ENCODE peak calls at places on chromosome 20, in ten cellular contexts. One of them, this sample, is unnamed.

GRCh38 chr20:35058184-35058583 is 34.4 kb downstream of the TRPC4AP start:
- DNase-seq in fibroblast of the conjunctiva: no peak
- DNase-seq in EL: no peak
- DNase-seq in breast epithelium: no peak
- DNase-seq in HL-60: no peak
- DNase-seq in cerebellum: no peak
- DNase-seq in A673: no peak
- DNase-seq in heart right ventricle: no peak
- DNase-seq in A549: no peak
- DNase-seq in stimulated activated CD4-positive, alpha-beta T cell treated with anti-CD3 and anti-CD28 coated beads, Interleukin-2, amount 100 ng/mL, for 4 hours: no peak
- DNase-seq in this sample: no peak

GRCh38 chr20:5535211-5535756 is 214.9 kb upstream of the SHLD1 start:
- DNase-seq in fibroblast of the conjunctiva: peak
- DNase-seq in EL: peak
- DNase-seq in breast epithelium: no peak
- DNase-seq in HL-60: peak
- DNase-seq in cerebellum: no peak
- DNase-seq in A673: no peak
- DNase-seq in heart right ventricle: no peak
- DNase-seq in A549: peak
- DNase-seq in stimulated activated CD4-positive, alpha-beta T cell treated with anti-CD3 and anti-CD28 coated beads, Interleukin-2, amount 100 ng/mL, for 4 hours: no peak
- DNase-seq in this sample: peak

GRCh38 chr20:24942679-24943078 is 6.4 kb upstream of the CST7 start:
- DNase-seq in fibroblast of the conjunctiva: no peak
- DNase-seq in EL: no peak
- DNase-seq in breast epithelium: no peak
- DNase-seq in HL-60: no peak
- DNase-seq in cerebellum: no peak
- DNase-seq in A673: no peak
- DNase-seq in heart right ventricle: no peak
- DNase-seq in A549: no peak
- DNase-seq in stimulated activated CD4-positive, alpha-beta T cell treated with anti-CD3 and anti-CD28 coated beads, Interleukin-2, amount 100 ng/mL, for 4 hours: no peak
- DNase-seq in this sample: no peak

GRCh38 chr20:37362821-37363220 is 16.9 kb downstream of the SRC start:
- DNase-seq in fibroblast of the conjunctiva: no peak
- DNase-seq in EL: no peak
- DNase-seq in breast epithelium: no peak
- DNase-seq in HL-60: no peak
- DNase-seq in cerebellum: no peak
- DNase-seq in A673: no peak
- DNase-seq in heart right ventricle: no peak
- DNase-seq in A549: no peak
- DNase-seq in stimulated activated CD4-positive, alpha-beta T cell treated with anti-CD3 and anti-CD28 coated beads, Interleukin-2, amount 100 ng/mL, for 4 hours: no peak
- DNase-seq in this sample: no peak

GRCh38 chr20:19688031-19688806 is 69.8 kb upstream of the RIN2 start:
- DNase-seq in fibroblast of the conjunctiva: peak
- DNase-seq in EL: peak
- DNase-seq in breast epithelium: peak
- DNase-seq in HL-60: peak
- DNase-seq in cerebellum: peak
- DNase-seq in A673: peak
- DNase-seq in heart right ventricle: peak
- DNase-seq in A549: peak
- DNase-seq in stimulated activated CD4-positive, alpha-beta T cell treated with anti-CD3 and anti-CD28 coated beads, Interleukin-2, amount 100 ng/mL, for 4 hours: no peak
- DNase-seq in this sample: no peak

GRCh38 chr20:37890643-37891042 is 12.3 kb upstream of the VSTM2L start:
- DNase-seq in fibroblast of the conjunctiva: no peak
- DNase-seq in EL: no peak
- DNase-seq in breast epithelium: no peak
- DNase-seq in HL-60: no peak
- DNase-seq in cerebellum: no peak
- DNase-seq in A673: no peak
- DNase-seq in heart right ventricle: no peak
- DNase-seq in A549: no peak
- DNase-seq in stimulated activated CD4-positive, alpha-beta T cell treated with anti-CD3 and anti-CD28 coated beads, Interleukin-2, amount 100 ng/mL, for 4 hours: no peak
- DNase-seq in this sample: no peak

GRCh38 chr20:2816583-2817340 is 598 bp downstream of the TMEM239 start:
- DNase-seq in fibroblast of the conjunctiva: no peak
- DNase-seq in EL: no peak
- DNase-seq in breast epithelium: no peak
- DNase-seq in HL-60: no peak
- DNase-seq in cerebellum: no peak
- DNase-seq in A673: no peak
- DNase-seq in heart right ventricle: no peak
- DNase-seq in A549: no peak
- DNase-seq in stimulated activated CD4-positive, alpha-beta T cell treated with anti-CD3 and anti-CD28 coated beads, Interleukin-2, amount 100 ng/mL, for 4 hours: no peak
- DNase-seq in this sample: no peak

GRCh38 chr20:42159794-42160193 is 541.6 kb upstream of the CHD6 start:
- DNase-seq in fibroblast of the conjunctiva: no peak
- DNase-seq in EL: no peak
- DNase-seq in breast epithelium: no peak
- DNase-seq in HL-60: no peak
- DNase-seq in cerebellum: no peak
- DNase-seq in A673: no peak
- DNase-seq in heart right ventricle: no peak
- DNase-seq in A549: no peak
- DNase-seq in stimulated activated CD4-positive, alpha-beta T cell treated with anti-CD3 and anti-CD28 coated beads, Interleukin-2, amount 100 ng/mL, for 4 hours: no peak
- DNase-seq in this sample: no peak

GRCh38 chr20:49672109-49672681 is 41.5 kb downstream of the B4GALT5 start:
- DNase-seq in fibroblast of the conjunctiva: no peak
- DNase-seq in EL: no peak
- DNase-seq in breast epithelium: no peak
- DNase-seq in HL-60: no peak
- DNase-seq in cerebellum: no peak
- DNase-seq in A673: no peak
- DNase-seq in heart right ventricle: no peak
- DNase-seq in A549: no peak
- DNase-seq in stimulated activated CD4-positive, alpha-beta T cell treated with anti-CD3 and anti-CD28 coated beads, Interleukin-2, amount 100 ng/mL, for 4 hours: no peak
- DNase-seq in this sample: no peak

GRCh38 chr20:24146231-24146634 is 157.7 kb upstream of the GGTLC1 start:
- DNase-seq in fibroblast of the conjunctiva: no peak
- DNase-seq in EL: no peak
- DNase-seq in breast epithelium: no peak
- DNase-seq in HL-60: no peak
- DNase-seq in cerebellum: no peak
- DNase-seq in A673: no peak
- DNase-seq in heart right ventricle: no peak
- DNase-seq in A549: no peak
- DNase-seq in stimulated activated CD4-positive, alpha-beta T cell treated with anti-CD3 and anti-CD28 coated beads, Interleukin-2, amount 100 ng/mL, for 4 hours: no peak
- DNase-seq in this sample: no peak

GRCh38 chr20:13891575-13891974 is 98.8 kb downstream of the SEL1L2 start:
- DNase-seq in fibroblast of the conjunctiva: no peak
- DNase-seq in EL: no peak
- DNase-seq in breast epithelium: no peak
- DNase-seq in HL-60: no peak
- DNase-seq in cerebellum: no peak
- DNase-seq in A673: no peak
- DNase-seq in heart right ventricle: no peak
- DNase-seq in A549: no peak
- DNase-seq in stimulated activated CD4-positive, alpha-beta T cell treated with anti-CD3 and anti-CD28 coated beads, Interleukin-2, amount 100 ng/mL, for 4 hours: no peak
- DNase-seq in this sample: no peak

GRCh38 chr20:60078351-60079250 is 120.4 kb downstream of the CDH26 start:
- DNase-seq in fibroblast of the conjunctiva: no peak
- DNase-seq in EL: no peak
- DNase-seq in breast epithelium: no peak
- DNase-seq in HL-60: no peak
- DNase-seq in cerebellum: no peak
- DNase-seq in A673: no peak
- DNase-seq in heart right ventricle: no peak
- DNase-seq in A549: no peak
- DNase-seq in stimulated activated CD4-positive, alpha-beta T cell treated with anti-CD3 and anti-CD28 coated beads, Interleukin-2, amount 100 ng/mL, for 4 hours: no peak
- DNase-seq in this sample: no peak

GRCh38 chr20:12053348-12053747 is 135.7 kb downstream of the BTBD3 start:
- DNase-seq in fibroblast of the conjunctiva: no peak
- DNase-seq in EL: peak
- DNase-seq in breast epithelium: no peak
- DNase-seq in HL-60: peak
- DNase-seq in cerebellum: no peak
- DNase-seq in A673: peak
- DNase-seq in heart right ventricle: no peak
- DNase-seq in A549: no peak
- DNase-seq in stimulated activated CD4-positive, alpha-beta T cell treated with anti-CD3 and anti-CD28 coated beads, Interleukin-2, amount 100 ng/mL, for 4 hours: no peak
- DNase-seq in this sample: peak

GRCh38 chr20:59835448-59836395 is 97.7 kb downstream of the SYCP2 start:
- DNase-seq in fibroblast of the conjunctiva: no peak
- DNase-seq in EL: peak
- DNase-seq in breast epithelium: peak
- DNase-seq in HL-60: no peak
- DNase-seq in cerebellum: peak
- DNase-seq in A673: peak
- DNase-seq in heart right ventricle: peak
- DNase-seq in A549: no peak
- DNase-seq in stimulated activated CD4-positive, alpha-beta T cell treated with anti-CD3 and anti-CD28 coated beads, Interleukin-2, amount 100 ng/mL, for 4 hours: no peak
- DNase-seq in this sample: no peak

GRCh38 chr20:19757973-19758887 is at the start of gene RIN2:
- DNase-seq in fibroblast of the conjunctiva: peak
- DNase-seq in EL: peak
- DNase-seq in breast epithelium: peak
- DNase-seq in HL-60: no peak
- DNase-seq in cerebellum: peak
- DNase-seq in A673: peak
- DNase-seq in heart right ventricle: peak
- DNase-seq in A549: peak
- DNase-seq in stimulated activated CD4-positive, alpha-beta T cell treated with anti-CD3 and anti-CD28 coated beads, Interleukin-2, amount 100 ng/mL, for 4 hours: no peak
- DNase-seq in this sample: no peak

GRCh38 chr20:10307359-10307735 is 88.7 kb downstream of the SNAP25 start:
- DNase-seq in fibroblast of the conjunctiva: no peak
- DNase-seq in EL: peak
- DNase-seq in breast epithelium: no peak
- DNase-seq in HL-60: no peak
- DNase-seq in cerebellum: no peak
- DNase-seq in A673: no peak
- DNase-seq in heart right ventricle: no peak
- DNase-seq in A549: no peak
- DNase-seq in stimulated activated CD4-positive, alpha-beta T cell treated with anti-CD3 and anti-CD28 coated beads, Interleukin-2, amount 100 ng/mL, for 4 hours: no peak
- DNase-seq in this sample: no peak

GRCh38 chr20:62792940-62793756 is 3.1 kb upstream of the MRGBP start:
- DNase-seq in fibroblast of the conjunctiva: no peak
- DNase-seq in EL: no peak
- DNase-seq in breast epithelium: no peak
- DNase-seq in HL-60: no peak
- DNase-seq in cerebellum: no peak
- DNase-seq in A673: no peak
- DNase-seq in heart right ventricle: no peak
- DNase-seq in A549: no peak
- DNase-seq in stimulated activated CD4-positive, alpha-beta T cell treated with anti-CD3 and anti-CD28 coated beads, Interleukin-2, amount 100 ng/mL, for 4 hours: no peak
- DNase-seq in this sample: no peak

This sample was measured in SIG-M5.